ENCODE peak calls at places on chromosome 1, in five cellular contexts. N is amniotic stem cell, R is IMR-90, E is HuH-7, I is left ventricle myocardium inferior. J is an unnamed sample.

GRCh38 chr1:200372095-200372884 is 37.5 kb downstream of the ZNF281 start:
- DNase-seq in E (peak; percentile 46), I (no peak), N (peak; percentile 61), R (peak; percentile 88), J (peak; percentile 85)

GRCh38 chr1:245448858-245449534 is 294.2 kb downstream of the KIF26B start:
- DNase-seq in I (no peak), E (no peak), N (no peak), R (peak; percentile 64), J (no peak)

GRCh38 chr1:37032660-37033354 is 1.5 kb downstream of the GRIK3 start:
- DNase-seq in I (no peak), N (no peak), R (no peak), E (no peak), J (no peak)

GRCh38 chr1:227883073-227883520 is 64.6 kb downstream of the WNT9A start:
- DNase-seq in R (no peak), E (no peak), I (no peak), N (no peak), J (no peak)

GRCh38 chr1:38570576-38570975 is 289.0 kb downstream of the RRAGC start:
- DNase-seq in E (no peak), I (no peak), N (no peak), R (no peak), J (no peak)

GRCh38 chr1:155022927-155023236 is 10.7 kb downstream of the DCST2 start:
- DNase-seq in N (no peak), E (no peak), R (no peak), I (no peak), J (no peak)

GRCh38 chr1:147620543-147620942 is 49.8 kb downstream of the ACP6 start:
- DNase-seq in E (no peak), R (no peak), I (no peak), N (no peak), J (no peak)

GRCh38 chr1:42866549-42866948 is 20.1 kb downstream of the ZNF691 start:
- DNase-seq in N (no peak), R (no peak), E (no peak), I (no peak), J (no peak)

GRCh38 chr1:55155522-55155921 is 59.6 kb downstream of the USP24 start:
- DNase-seq in I (peak; percentile 58), R (no peak), N (no peak), E (no peak), J (no peak)

GRCh38 chr1:68346192-68346808 is 103.5 kb downstream of the RPE65 start:
- DNase-seq in E (peak; percentile 1), N (no peak), R (peak; percentile 46), I (no peak), J (peak; percentile 58)

GRCh38 chr1:32771561-32772280 is 45.4 kb downstream of the YARS1 start:
- DNase-seq in I (no peak), N (no peak), R (no peak), E (no peak), J (no peak)

GRCh38 chr1:216599851-216600250 is 123.4 kb downstream of the ESRRG start:
- DNase-seq in E (no peak), R (no peak), N (no peak), I (no peak), J (no peak)